ENCODE peak calls at places on chromosome 21, in seven cellular contexts. G, D, J, R, W, T and Z are unnamed samples.

GRCh38 chr21:42262826-42263225 is 43.9 kb downstream of the ABCG1 start:
- DNase-seq in W (no peak), G (peak; percentile 86), T (peak; percentile 57), D (peak; percentile 62), R (no peak), J (no peak), Z (no peak)

GRCh38 chr21:35138665-35139381 is 89.7 kb upstream of the RUNX1 start:
- DNase-seq in T (peak; percentile 99), W (no peak), J (peak; percentile 83), D (no peak), G (no peak), R (peak; percentile 57), Z (no peak)

GRCh38 chr21:15908187-15908586 is 178.4 kb downstream of the USP25 start:
- DNase-seq in W (no peak), R (no peak), J (no peak), T (peak; percentile 26), D (no peak), G (no peak), Z (no peak)

GRCh38 chr21:14567557-14568279 is 21.6 kb upstream of the SAMSN1 start:
- DNase-seq in R (no peak), W (no peak), D (no peak), J (no peak), T (no peak), G (no peak), Z (no peak)

GRCh38 chr21:29033871-29034270 is 9.4 kb downstream of the USP16 start:
- DNase-seq in T (no peak), G (no peak), D (no peak), W (no peak), R (no peak), J (no peak), Z (no peak)

GRCh38 chr21:39316729-39317128 is 3.3 kb upstream of the BRWD1 start:
- DNase-seq in R (no peak), D (no peak), W (no peak), J (no peak), G (no peak), T (no peak), Z (no peak)

GRCh38 chr21:45818904-45819285 is 162.7 kb upstream of the COL6A1 start:
- DNase-seq in J (peak; percentile 88), R (peak; percentile 63), G (no peak), W (no peak), D (no peak), T (peak; percentile 60), Z (no peak)

GRCh38 chr21:28089599-28090421 is 902.9 kb downstream of the LTN1 start:
- DNase-seq in T (peak; percentile 11), W (no peak), R (no peak), J (no peak), G (no peak), D (no peak), Z (no peak)

GRCh38 chr21:41660748-41661147 is 106.1 kb downstream of the RIPK4 start:
- DNase-seq in D (no peak), T (no peak), J (no peak), R (no peak), G (no peak), W (no peak), Z (no peak)

GRCh38 chr21:45324430-45325205 is 36.9 kb upstream of the POFUT2 start:
- DNase-seq in J (no peak), G (peak; percentile 36), T (no peak), R (no peak), W (no peak), D (no peak), Z (no peak)

GRCh38 chr21:34553199-34553952 is 41.4 kb upstream of the KCNE1 start:
- DNase-seq in G (no peak), R (no peak), J (no peak), W (peak; percentile 46), D (no peak), T (peak; percentile 88), Z (no peak)

GRCh38 chr21:42463861-42464515 is 32.0 kb downstream of the RSPH1 start:
- DNase-seq in J (peak; percentile 63), G (peak; percentile 58), T (peak; percentile 56), R (peak; percentile 55), D (no peak), W (no peak), Z (peak; percentile 73)

GRCh38 chr21:30227633-30228404 is 11.9 kb upstream of the CLDN8 start:
- DNase-seq in J (no peak), R (no peak), D (no peak), G (no peak), T (peak; percentile 94), W (no peak), Z (peak; percentile 88)

GRCh38 chr21:24658016-24658415 is 949.3 kb downstream of the MRPL39 start:
- DNase-seq in W (no peak), R (no peak), D (no peak), T (peak; percentile 32), J (no peak), G (no peak), Z (no peak)

GRCh38 chr21:41142051-41142795 is 25.7 kb upstream of the BACE2 start:
- DNase-seq in T (peak; percentile 44), D (no peak), J (no peak), G (no peak), R (no peak), W (no peak), Z (no peak)

GRCh38 chr21:45300786-45301520 is 13.3 kb upstream of the POFUT2 start:
- DNase-seq in J (no peak), R (no peak), T (no peak), G (peak; percentile 46), D (no peak), W (no peak), Z (no peak)

GRCh38 chr21:44087426-44088400 is 19.5 kb upstream of the PWP2 start:
- DNase-seq in D (no peak), R (no peak), T (no peak), W (no peak), J (peak; percentile 3), G (peak; percentile 63), Z (no peak)

GRCh38 chr21:45405819-45406762 is 1.1 kb downstream of the COL18A1 start:
- DNase-seq in T (no peak), J (peak; percentile 17), G (peak; percentile 28), W (no peak), R (no peak), D (peak; percentile 85), Z (peak; percentile 77)

GRCh38 chr21:45586289-45586858 is 44.1 kb upstream of the SLC19A1 start:
- DNase-seq in G (no peak), J (no peak), W (no peak), D (no peak), R (no peak), T (peak; percentile 5), Z (no peak)

GRCh38 chr21:43768868-43769167 is 7.3 kb downstream of the CSTB start:
- DNase-seq in R (no peak), D (no peak), G (no peak), W (no peak), T (no peak), J (no peak), Z (no peak)

GRCh38 chr21:33645730-33646129 is 3.4 kb downstream of the ITSN1 start:
- DNase-seq in G (no peak), T (no peak), D (no peak), J (no peak), W (no peak), R (no peak), Z (no peak)

GRCh38 chr21:31873696-31874599 is 1.1 kb downstream of the HUNK start:
- DNase-seq in R (peak; percentile 9), W (no peak), G (peak; percentile 57), J (peak; percentile 40), D (peak; percentile 74), T (no peak), Z (peak; percentile 34)

GRCh38 chr21:43961382-43961909 is 50.7 kb upstream of the TRAPPC10 start:
- DNase-seq in D (no peak), G (no peak), T (no peak), R (no peak), J (peak; percentile 23), W (no peak), Z (no peak)

GRCh38 chr21:41973861-41974751 is 20.3 kb upstream of the C2CD2 start:
- DNase-seq in J (no peak), R (no peak), G (no peak), D (no peak), T (no peak), W (no peak), Z (no peak)

GRCh38 chr21:42381347-42381984 is 14.4 kb downstream of the TMPRSS3 start:
- DNase-seq in G (peak; percentile 58), T (no peak), R (no peak), J (peak; percentile 20), D (peak; percentile 15), W (peak; percentile 28), Z (peak; percentile 17)

GRCh38 chr21:20308586-20308985 is 689.6 kb upstream of the NCAM2 start:
- DNase-seq in R (no peak), J (no peak), W (no peak), G (no peak), T (no peak), D (no peak), Z (no peak)

GRCh38 chr21:33894736-33895288 is 20.8 kb downstream of the ATP5PO start:
- DNase-seq in J (peak; percentile 76), D (peak; percentile 89), R (peak; percentile 65), T (peak; percentile 87), G (peak; percentile 75), W (no peak), Z (peak; percentile 77)

GRCh38 chr21:37365657-37366487 is 701 bp upstream of the DYRK1A start:
- DNase-seq in R (peak; percentile 42), J (peak; percentile 62), G (peak; percentile 84), D (peak; percentile 85), T (peak; percentile 64), W (no peak), Z (peak; percentile 81)

GRCh38 chr21:46639489-46640386 is 4.3 kb downstream of the PRMT2 start:
- DNase-seq in T (peak; percentile 17), W (no peak), J (no peak), D (no peak), G (no peak), R (no peak), Z (peak; percentile 39)

GRCh38 chr21:42513151-42513984 is at the start of gene SLC37A1:
- DNase-seq in D (peak; percentile 51), R (no peak), J (peak; percentile 33), G (peak; percentile 62), T (no peak), W (no peak), Z (peak; percentile 30)

GRCh38 chr21:42865361-42866160 is 13.8 kb downstream of the WDR4 start:
- DNase-seq in R (no peak), W (no peak), T (no peak), D (no peak), G (peak; percentile 92), J (no peak), Z (no peak)

GRCh38 chr21:36699546-36700294 is 805 bp downstream of the SIM2 start:
- DNase-seq in T (no peak), R (no peak), D (no peak), G (no peak), W (no peak), J (no peak), Z (no peak)

GRCh38 chr21:45405271-45405818 is 380 bp downstream of the COL18A1 start:
- DNase-seq in D (peak; percentile 42), T (no peak), R (no peak), J (no peak), G (peak; percentile 52), W (no peak), Z (peak; percentile 81)